ENCODE peak calls at places on chromosomes 16 and 17, in five cellular contexts. M is breast epithelium, K is thyroid gland, U is gastrocnemius medialis, R is brain microvascular endothelial cell. J is an unnamed sample.

GRCh38 chr16:12002447-12003006 is 26.0 kb downstream of the SNX29 start:
- DNase-seq in R (peak), M (no peak), U (no peak), K (no peak), J (no peak)

GRCh38 chr16:27851586-27851985 is 211.9 kb downstream of the GSG1L start:
- DNase-seq in K (no peak), M (no peak), U (no peak), R (no peak), J (no peak)

GRCh38 chr16:69003500-69003899 is 102.0 kb upstream of the HAS3 start:
- DNase-seq in R (no peak), K (no peak), M (no peak), U (no peak), J (no peak)

GRCh38 chr16:77376358-77376757 is 58.5 kb downstream of the ADAMTS18 start:
- DNase-seq in R (no peak), M (no peak), K (no peak), U (no peak), J (no peak)

GRCh38 chr17:80539022-80539421 is 5.6 kb upstream of the RPTOR start:
- DNase-seq in R (no peak), M (no peak), K (no peak), U (no peak), J (no peak)

GRCh38 chr17:62696726-62697490 is 69.4 kb downstream of the MRC2 start:
- DNase-seq in R (no peak), K (no peak), M (no peak), U (no peak), J (no peak)

GRCh38 chr17:3475155-3475808 is 515 bp upstream of the ASPA start:
- DNase-seq in M (no peak), K (no peak), U (no peak), R (no peak), J (no peak)

GRCh38 chr17:63402808-63403207 is 43.3 kb downstream of the CYB561 start:
- DNase-seq in K (no peak), M (no peak), U (no peak), R (peak), J (no peak)

GRCh38 chr17:32007463-32008298 is 498 bp downstream of the LRRC37B start:
- DNase-seq in K (peak), R (peak), U (peak), M (no peak), J (peak)

GRCh38 chr17:36501351-36501750 is 14.9 kb downstream of the ZNHIT3 start:
- DNase-seq in R (no peak), M (no peak), U (no peak), K (no peak), J (no peak)

GRCh38 chr17:34647511-34647910 is 68.1 kb downstream of the TMEM132E start:
- DNase-seq in U (no peak), K (no peak), R (no peak), M (no peak), J (no peak)

GRCh38 chr17:57338257-57338919 is 82.1 kb downstream of the MSI2 start:
- DNase-seq in M (no peak), K (no peak), U (no peak), R (no peak), J (no peak)

GRCh38 chr17:76529224-76529642 is 8.3 kb downstream of the CYGB start:
- DNase-seq in M (peak), K (peak), R (peak), U (peak), J (peak)

GRCh38 chr17:17053446-17054379 is 11.5 kb downstream of the MPRIP start:
- DNase-seq in K (no peak), R (no peak), M (no peak), U (no peak), J (no peak)

GRCh38 chr16:59067207-59067606 is 333.1 kb upstream of the GOT2 start:
- DNase-seq in U (no peak), M (no peak), R (no peak), K (no peak), J (no peak)

GRCh38 chr17:31261596-31261995 is 35.4 kb downstream of the OMG start:
- DNase-seq in K (no peak), R (no peak), M (no peak), U (no peak), J (no peak)

GRCh38 chr17:80829166-80829813 is 162.4 kb upstream of the CHMP6 start:
- DNase-seq in R (no peak), M (no peak), U (no peak), K (no peak), J (no peak)

GRCh38 chr16:24983521-24983920 is 31.6 kb downstream of the ARHGAP17 start:
- DNase-seq in R (no peak), M (no peak), U (no peak), K (no peak), J (no peak)

GRCh38 chr17:10663231-10663630 is 6.1 kb upstream of the MYH3 start:
- DNase-seq in R (no peak), M (no peak), K (peak), U (no peak), J (no peak)

GRCh38 chr17:49285716-49286115 is 55.1 kb upstream of the PHOSPHO1 start:
- DNase-seq in R (no peak), K (no peak), U (no peak), M (no peak), J (no peak)

GRCh38 chr17:917391-917811 is 62.2 kb downstream of the NXN start:
- DNase-seq in R (no peak), K (no peak), M (no peak), U (no peak), J (no peak)

GRCh38 chr17:81524865-81525159 is 3.4 kb upstream of the FSCN2 start:
- DNase-seq in U (no peak), M (no peak), R (no peak), K (no peak), J (no peak)

GRCh38 chr17:59702304-59702703 is 4.9 kb downstream of the PTRH2 start:
- DNase-seq in M (no peak), K (no peak), U (no peak), R (no peak), J (no peak)

GRCh38 chr16:52556083-52556482 is 9.1 kb upstream of the TOX3 start:
- DNase-seq in U (no peak), R (no peak), K (no peak), M (no peak), J (no peak)

GRCh38 chr16:52552643-52553042 is 5.7 kb upstream of the TOX3 start:
- DNase-seq in U (no peak), R (no peak), K (no peak), M (no peak), J (peak)

GRCh38 chr16:52554334-52554733 is 7.4 kb upstream of the TOX3 start:
- DNase-seq in U (no peak), M (no peak), K (no peak), R (no peak), J (no peak)

GRCh38 chr16:52555572-52555971 is 8.6 kb upstream of the TOX3 start:
- DNase-seq in U (no peak), R (no peak), K (no peak), M (no peak), J (no peak)

DNA sequence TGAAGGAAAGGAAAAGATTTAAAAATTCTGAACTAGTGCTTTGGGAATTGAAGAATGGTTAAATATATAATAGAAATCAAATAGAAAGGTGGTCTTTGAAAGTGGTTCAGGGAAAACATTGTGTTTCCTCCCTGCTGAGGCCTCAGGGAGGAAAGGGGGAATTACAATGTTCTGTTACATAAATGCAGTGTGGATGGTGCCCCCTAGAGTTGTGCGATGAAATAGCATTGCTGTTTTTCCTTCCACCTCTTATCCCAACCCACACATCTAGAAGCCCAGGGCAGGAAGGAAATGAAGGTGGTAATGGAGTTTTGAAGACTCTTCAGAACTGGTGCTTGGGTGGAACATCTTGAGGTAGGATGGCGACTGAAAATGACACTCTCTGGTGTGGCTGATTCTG is 6.4 kb upstream of the TOX3 start:
- DNase-seq in U (no peak), K (no peak), R (no peak), M (no peak), J (no peak)
- TF ChIP-seq CTCF in U (no peak), K (no peak), R (peak), M (no peak), J (peak)

GRCh38 chr16:29028457-29029167 is 43.8 kb downstream of the LAT start:
- DNase-seq in K (no peak), R (no peak), U (no peak), M (no peak), J (no peak)
- H3K4me3 ChIP-seq in K (no peak), R (no peak), U (no peak), M (no peak), J (no peak)

GRCh38 chr17:11908711-11909146 is 88.5 kb downstream of the ZNF18 start:
- DNase-seq in K (no peak), U (no peak), R (no peak), M (no peak), J (no peak)

GRCh38 chr17:11909348-11909747 is 87.9 kb downstream of the ZNF18 start:
- DNase-seq in K (no peak), U (no peak), M (no peak), R (no peak), J (no peak)
- TF ChIP-seq CTCF in K (no peak), U (no peak), M (no peak), R (no peak), J (no peak)

DNA sequence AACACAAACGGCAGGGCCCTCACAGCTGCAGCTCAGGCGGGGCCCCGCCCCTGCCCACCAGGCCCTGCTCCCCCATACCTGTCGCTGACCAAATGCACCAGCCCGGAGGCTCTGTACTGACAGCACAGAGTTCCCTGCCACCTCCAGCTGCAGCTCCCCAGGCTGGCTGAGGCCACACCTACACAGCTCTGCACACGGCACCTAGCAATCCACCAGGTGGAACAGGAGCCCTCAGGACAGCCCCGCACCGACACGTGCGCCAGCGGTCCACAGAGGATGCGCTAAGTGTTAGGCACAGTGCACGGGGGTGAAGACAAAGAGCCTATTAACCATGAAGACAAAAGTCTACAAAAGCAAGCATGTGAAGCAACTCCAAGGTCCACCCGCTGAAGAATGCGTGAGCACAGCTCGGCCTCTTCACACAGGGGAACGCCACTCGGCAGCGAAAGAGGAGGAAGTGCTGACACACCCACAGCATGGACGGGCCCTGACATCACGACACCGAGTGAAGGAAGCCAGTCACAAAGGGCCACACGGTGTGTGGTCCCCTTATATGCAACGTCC is 5.4 kb downstream of the ZCCHC14 start:
- DNase-seq in M (peak), R (no peak), K (peak), U (no peak), J (peak)
- H3K4me3 ChIP-seq in M (peak), R (no peak), K (no peak), U (no peak), J (peak)

DNA sequence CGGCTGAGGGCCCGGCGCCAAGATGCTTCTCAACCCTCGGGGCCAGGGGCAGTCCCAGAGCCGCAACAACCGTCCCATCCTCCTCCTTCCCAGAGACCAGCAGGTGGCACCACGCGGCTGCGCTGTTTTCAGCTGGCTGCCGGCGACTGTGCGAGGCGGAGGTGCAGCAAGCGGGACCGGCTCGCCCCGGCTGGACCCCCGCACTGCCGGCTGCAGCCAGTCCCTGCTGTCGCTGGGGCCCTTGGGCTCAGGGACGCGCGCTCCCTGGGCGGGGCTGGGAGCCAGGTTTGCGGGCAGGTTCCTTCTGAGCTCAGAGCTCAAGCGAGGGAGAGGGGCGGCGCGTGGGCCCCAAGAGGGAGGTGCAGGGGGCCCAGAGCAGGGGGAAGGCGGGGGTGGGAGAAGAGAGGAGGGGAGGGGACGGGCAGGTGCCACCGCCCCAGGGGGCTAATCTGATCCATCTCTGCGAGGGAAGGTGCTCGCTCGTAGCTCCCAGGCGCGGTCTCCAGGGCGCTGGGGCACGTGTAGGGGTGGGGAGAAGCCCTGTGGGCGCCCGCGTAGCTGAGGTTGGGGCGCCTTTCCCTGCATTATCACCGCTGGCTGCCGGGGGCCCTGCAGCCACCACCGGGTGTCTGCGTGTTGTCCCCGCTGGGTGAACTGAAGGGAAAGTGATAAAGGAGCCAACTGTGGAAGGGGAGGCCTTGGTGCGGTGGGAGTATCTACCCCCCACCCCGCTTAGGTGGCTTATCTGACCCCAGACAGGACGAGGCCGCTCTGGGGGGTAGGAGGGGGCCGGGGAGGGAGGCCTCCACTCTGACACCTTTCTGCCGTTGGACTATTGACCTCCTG is 24.2 kb downstream of the STAT5A start:
- DNase-seq in M (peak), R (peak), K (peak), U (peak), J (peak)
- TF ChIP-seq CTCF in M (peak), R (peak), K (peak), U (peak), J (peak)

GRCh38 chr17:70171159-70171558 is 1.8 kb downstream of the KCNJ2 start:
- DNase-seq in K (no peak), R (no peak), M (no peak), U (no peak), J (no peak)

GRCh38 chr17:70168979-70169706 is at the start of gene KCNJ2:
- DNase-seq in U (peak), M (peak), K (peak), R (peak), J (peak)

GRCh38 chr17:70172449-70172848 is 3.1 kb downstream of the KCNJ2 start:
- DNase-seq in K (no peak), M (no peak), U (no peak), R (no peak), J (no peak)

GRCh38 chr17:70168044-70168978 is 1.0 kb upstream of the KCNJ2 start:
- DNase-seq in M (peak), U (peak), R (peak), K (peak), J (peak)

GRCh38 chr17:70169707-70170597 is 620 bp downstream of the KCNJ2 start:
- DNase-seq in U (peak), K (no peak), M (no peak), R (no peak), J (no peak)
- H3K4me3 ChIP-seq in U (peak), K (peak), M (peak), R (peak), J (peak)

DNA sequence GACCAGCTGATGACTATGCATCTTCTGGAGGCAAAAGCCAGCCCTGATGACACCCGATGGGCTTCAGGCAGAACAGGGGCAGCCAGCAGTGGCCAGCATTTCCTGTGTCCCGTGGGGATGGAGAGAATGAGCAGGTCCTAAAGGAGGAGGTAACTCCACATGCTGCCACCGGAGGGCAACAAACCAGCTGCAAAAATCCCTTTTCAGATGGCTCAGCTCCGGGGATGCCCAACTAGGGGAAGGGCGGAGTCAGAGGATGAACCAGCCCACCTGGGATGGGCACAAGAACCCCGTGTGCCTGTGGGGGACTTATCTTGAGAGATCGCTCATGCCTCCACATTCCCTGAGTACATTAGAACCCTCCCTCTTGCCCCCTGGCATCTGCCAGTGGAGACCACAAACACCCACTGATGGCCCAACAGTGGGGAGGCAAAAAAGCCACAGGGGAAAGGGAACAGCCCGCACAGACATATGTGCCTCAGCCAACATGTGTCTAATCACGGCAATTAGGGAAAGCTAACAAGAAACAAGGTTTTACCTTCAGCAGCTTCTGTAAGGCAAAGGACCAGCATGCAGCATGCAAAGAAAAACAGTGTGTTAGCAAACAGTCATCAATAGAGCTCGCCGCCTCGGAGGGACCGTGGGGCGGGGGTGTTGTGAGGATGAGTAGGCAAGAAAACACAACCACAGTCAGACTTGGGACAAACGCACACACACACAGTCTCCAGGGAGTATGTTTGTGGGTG is 64.1 kb downstream of the MYO18A start:
- DNase-seq in K (no peak), U (no peak), R (no peak), M (no peak), J (peak)
- TF ChIP-seq CTCF in K (no peak), U (no peak), R (peak), M (peak), J (peak)